ENCODE peak calls at places on chromosomes 5 and 9, in five cellular contexts. P is CD4-positive, CD25-positive, alpha-beta regulatory T cell; G is Caki2; X is endothelial cell of umbilical vein; N is cardiac muscle cell. U is an unnamed sample.

GRCh38 chr5:171978016-171978415 is 28.4 kb downstream of the FBXW11 start:
- DNase-seq in N (no peak), P (no peak), G (no peak), X (no peak), U (no peak)

GRCh38 chr9:12141422-12141821 is 551.8 kb upstream of the TYRP1 start:
- DNase-seq in X (no peak), G (no peak), P (no peak), N (no peak), U (no peak)

GRCh38 chr9:98583417-98583816 is 125.3 kb downstream of the GABBR2 start:
- DNase-seq in X (no peak), P (no peak), G (no peak), N (no peak), U (no peak)

GRCh38 chr5:34817558-34818351 is 21.2 kb upstream of the TTC23L start:
- DNase-seq in P (no peak), G (no peak), N (no peak), X (no peak), U (no peak)

GRCh38 chr9:91120200-91120599 is 241.5 kb downstream of the AUH start:
- DNase-seq in P (no peak), G (no peak), N (no peak), X (no peak), U (no peak)

GRCh38 chr5:39207628-39208027 is 11.7 kb downstream of the FYB1 start:
- DNase-seq in X (no peak), P (no peak), G (no peak), N (no peak), U (no peak)

GRCh38 chr9:127897194-127897692 is 2.2 kb downstream of the ST6GALNAC6 start:
- DNase-seq in X (peak), N (peak), G (peak), P (no peak), U (peak)

GRCh38 chr9:137277329-137278041 is at the start of gene TOR4A:
- DNase-seq in X (peak), P (no peak), N (peak), G (peak), U (peak)

GRCh38 chr9:93268551-93269314 is 84.8 kb downstream of the WNK2 start:
- DNase-seq in G (no peak), P (no peak), X (no peak), N (no peak), U (no peak)

GRCh38 chr9:4548796-4549725 is 58.8 kb downstream of the SLC1A1 start:
- DNase-seq in X (peak), G (no peak), N (peak), P (no peak), U (peak)

GRCh38 chr5:119218830-119219782 is 136.7 kb upstream of the TNFAIP8 start:
- DNase-seq in N (no peak), X (no peak), P (no peak), G (no peak), U (no peak)

GRCh38 chr5:21398511-21398910 is 1410.5 kb upstream of the CDH18 start:
- DNase-seq in G (no peak), P (no peak), X (no peak), N (peak), U (no peak)

U was measured in dermis blood vessel endothelial cell.